ENCODE peak calls at places on chromosome 16, in ten cellular contexts. V is coronary artery, J is aorta, S is heart left ventricle, K is keratinocyte, B is ovary, T is adrenal gland, N is body of pancreas, A is lower lobe of right lung, L is fibroblast of lung. M is an unnamed sample.

GRCh38 chr16:10920726-10921427 is 21.4 kb downstream of the DEXI start:
- DNase-seq in K (no peak), B (no peak), S (no peak), J (no peak), N (no peak), T (no peak), V (no peak), A (no peak), L (no peak), M (no peak)

GRCh38 chr16:89190150-89190958 is 10.0 kb downstream of the SLC22A31 start:
- DNase-seq in S (peak; percentile 13), K (no peak), T (no peak), V (no peak), N (no peak), B (no peak), J (peak; percentile 44), A (peak; percentile 39), L (no peak), M (no peak)

GRCh38 chr16:51159864-51160263 is 8.8 kb upstream of the SALL1 start:
- DNase-seq in N (no peak), A (no peak), T (no peak), S (no peak), V (peak; percentile 43), K (no peak), J (no peak), L (no peak), B (no peak), M (no peak)

GRCh38 chr16:25707982-25708583 is 16.3 kb downstream of the HS3ST4 start:
- DNase-seq in J (no peak), N (peak; percentile 36), L (no peak), A (no peak), V (no peak), T (peak; percentile 8), B (no peak), S (no peak), K (no peak), M (no peak)

GRCh38 chr16:19384656-19385055 is 33.0 kb upstream of the TMC5 start:
- DNase-seq in S (no peak), V (no peak), N (peak; percentile 59), T (no peak), J (no peak), L (no peak), K (peak; percentile 68), B (no peak), A (peak; percentile 75), M (no peak)

GRCh38 chr16:12141556-12141955 is 165.0 kb downstream of the SNX29 start:
- DNase-seq in L (no peak), V (no peak), K (no peak), N (no peak), J (no peak), B (no peak), A (no peak), S (no peak), T (no peak), M (no peak)

GRCh38 chr16:89153848-89154271 is 17.7 kb upstream of the CDH15 start:
- DNase-seq in V (no peak), B (no peak), J (no peak), N (no peak), T (no peak), K (no peak), A (no peak), L (no peak), S (no peak), M (no peak)

GRCh38 chr16:62190426-62190825 is 154.2 kb upstream of the CDH8 start:
- DNase-seq in L (no peak), B (no peak), J (no peak), N (no peak), V (no peak), S (no peak), K (no peak), A (no peak), T (no peak), M (no peak)

GRCh38 chr16:73545713-73546112 is 497.8 kb upstream of the ZFHX3 start:
- DNase-seq in N (no peak), A (no peak), B (no peak), T (no peak), K (no peak), S (no peak), J (no peak), L (no peak), V (no peak), M (no peak)

GRCh38 chr16:81610144-81610842 is 165.7 kb downstream of the CMIP start:
- DNase-seq in S (peak; percentile 69), L (peak; percentile 75), A (no peak), K (no peak), B (peak; percentile 70), N (peak; percentile 35), T (peak; percentile 87), J (peak; percentile 91), V (peak; percentile 91), M (peak; percentile 81)

GRCh38 chr16:14562691-14563491 is 67.2 kb downstream of the PARN start:
- DNase-seq in T (peak; percentile 80), A (no peak), S (peak; percentile 33), B (no peak), V (no peak), L (peak; percentile 43), J (peak; percentile 58), N (peak; percentile 46), K (peak; percentile 72), M (no peak)

GRCh38 chr16:74462361-74462760 is 41.1 kb upstream of the CLEC18B start:
- DNase-seq in N (no peak), J (no peak), T (no peak), L (no peak), K (peak; percentile 50), S (no peak), B (no peak), V (no peak), A (no peak), M (no peak)

GRCh38 chr16:10385725-10386516 is at the start of gene ATF7IP2:
- DNase-seq in A (peak; percentile 91), J (peak; percentile 94), V (peak; percentile 89), T (peak; percentile 97), N (peak; percentile 91), S (peak; percentile 92), K (peak; percentile 26), L (peak; percentile 82), B (peak; percentile 80), M (peak; percentile 92)

GRCh38 chr16:73095885-73096341 is 48.0 kb upstream of the ZFHX3 start:
- DNase-seq in J (no peak), A (no peak), L (no peak), N (no peak), T (peak; percentile 22), S (peak; percentile 20), B (no peak), K (no peak), V (no peak), M (no peak)

GRCh38 chr16:11682655-11683096 is 14.4 kb downstream of the SNN start:
- DNase-seq in N (no peak), T (no peak), B (no peak), V (no peak), A (no peak), L (peak; percentile 85), K (peak; percentile 36), S (no peak), J (no peak), M (no peak)

GRCh38 chr16:65745-66144 is 6.7 kb downstream of the RHBDF1 start:
- DNase-seq in J (peak; percentile 88), L (peak; percentile 71), B (peak; percentile 79), N (peak; percentile 87), T (peak; percentile 83), V (no peak), S (peak; percentile 83), K (no peak), A (peak; percentile 89), M (peak; percentile 85)
- H3K27ac ChIP-seq in J (no peak overlapping the region), L (peak overlapping the region; percentile 53), B (no peak overlapping the region), N (no peak overlapping the region), T (no peak overlapping the region), V (peak overlapping the region; percentile 41), S (no peak overlapping the region), K (no peak overlapping the region), A (no peak overlapping the region), M (peak overlapping the region; percentile 18)

DNA sequence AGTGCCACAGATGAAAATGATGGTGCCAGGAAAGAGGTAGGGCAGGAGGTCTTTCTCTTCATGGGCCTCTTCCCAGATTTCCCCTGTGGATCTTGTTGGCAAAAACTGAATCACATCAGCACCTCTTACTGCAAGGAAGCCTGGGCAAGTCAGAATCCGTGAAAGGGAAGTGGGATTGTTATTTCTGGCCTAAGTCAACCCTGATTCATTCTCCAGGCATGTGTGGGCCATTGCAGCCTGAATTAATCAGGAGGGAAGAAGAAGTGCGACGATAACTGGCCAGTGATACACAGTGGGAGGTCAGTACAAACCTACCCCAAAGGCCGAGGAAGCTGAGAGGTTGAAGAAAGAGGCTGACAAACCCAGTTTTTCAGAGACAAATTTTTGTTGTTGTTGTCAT is 17.9 kb upstream of the NSMCE1 start:
- DNase-seq in B (no peak), J (peak; percentile 67), L (peak; percentile 85), K (peak; percentile 60), T (no peak), A (no peak), S (peak; percentile 30), V (no peak), N (no peak), M (no peak)
- H3K27ac ChIP-seq in B (no peak overlapping the region), J (peak overlapping the region; percentile 62), L (peak overlapping the region; percentile 52), K (peak overlapping the region; percentile 39), T (no peak overlapping the region), A (peak overlapping the region; percentile 36), S (peak overlapping the region; percentile 52), V (peak overlapping the region; percentile 21), N (no peak overlapping the region), M (peak overlapping the region; percentile 64)

DNA sequence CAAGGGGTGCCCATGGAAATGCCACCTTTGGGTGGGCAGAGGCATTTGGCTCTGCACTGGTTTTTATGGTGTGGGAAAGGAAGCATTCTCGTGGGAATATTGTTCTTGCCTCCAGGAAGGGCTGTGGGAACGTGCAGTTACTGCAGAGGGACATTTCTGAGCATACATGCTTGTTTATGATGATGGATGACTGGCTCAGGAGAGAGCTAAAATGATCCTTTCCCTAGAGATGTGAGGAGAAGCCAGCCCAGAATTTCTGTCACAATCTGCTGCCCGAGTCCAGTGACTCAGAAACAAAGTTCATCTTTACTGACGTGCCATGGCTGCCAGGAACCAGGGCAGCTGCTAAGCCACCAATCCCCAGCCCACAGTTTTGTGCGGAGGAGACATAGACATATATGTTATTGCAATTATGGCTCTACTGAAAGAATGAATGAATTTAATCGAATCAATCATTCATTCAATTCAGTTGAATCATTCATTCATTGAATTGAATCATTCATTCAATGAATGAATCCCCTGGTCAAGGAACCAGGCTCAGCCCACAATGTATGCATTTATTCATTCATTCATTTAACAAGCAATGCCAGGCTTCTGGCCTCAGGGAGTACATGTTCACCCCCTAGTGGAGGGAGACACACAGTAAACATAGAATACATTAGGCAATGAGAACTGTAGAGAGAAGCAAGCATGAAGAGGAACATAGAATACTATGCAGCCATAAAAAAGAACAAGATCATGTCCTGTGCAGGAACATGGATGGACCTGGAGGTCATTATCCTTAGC is 414.4 kb upstream of the HSBP1 start:
- DNase-seq in S (no peak), B (no peak), T (no peak), V (peak; percentile 84), A (no peak), N (no peak), L (no peak), K (no peak), J (no peak), M (no peak)
- H3K27ac ChIP-seq in S (peak overlapping the region; percentile 50), B (no peak overlapping the region), T (no peak overlapping the region), V (peak overlapping the region; percentile 85), A (no peak overlapping the region), N (no peak overlapping the region), L (no peak overlapping the region), K (no peak overlapping the region), J (peak overlapping the region; percentile 86), M (peak overlapping the region; percentile 52)

DNA sequence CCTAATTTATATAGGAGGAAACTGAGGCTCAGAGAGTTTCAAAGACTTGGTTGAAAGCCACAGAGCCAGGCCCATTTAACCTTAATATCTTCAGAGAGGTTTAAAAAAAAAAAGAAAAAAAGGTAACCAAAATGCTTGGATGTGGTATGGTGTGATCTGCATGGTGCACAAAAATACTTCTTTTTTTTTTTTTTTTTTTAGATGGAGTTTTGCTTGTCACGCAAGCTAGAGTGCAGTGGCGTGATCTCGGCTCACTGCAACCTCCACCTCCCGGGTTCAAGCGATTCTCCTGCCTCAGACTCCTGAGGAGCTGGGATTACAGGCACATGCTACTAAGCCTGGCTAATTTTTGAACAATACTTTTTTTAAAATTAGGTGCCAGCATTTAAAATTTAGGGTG is 101.8 kb downstream of the XYLT1 start:
- DNase-seq in T (no peak), J (no peak), V (no peak), S (no peak), A (no peak), N (no peak), K (no peak), L (no peak), B (no peak), M (no peak)
- H3K27ac ChIP-seq in T (no peak overlapping the region), J (no peak overlapping the region), V (no peak overlapping the region), S (no peak overlapping the region), A (peak overlapping the region; percentile 42), N (no peak overlapping the region), K (no peak overlapping the region), L (no peak overlapping the region), B (no peak overlapping the region), M (peak overlapping the region; percentile 11)